ENCODE peak calls at places on chromosomes 7 and 10, in ten cellular contexts. H is WTC11, P is H1, L is A549, V is K562, N is HepG2, O is HCT116, Q is endothelial cell of umbilical vein, I is GM12878, K is SK-N-SH. S is an unnamed sample.

GRCh38 chr10:80163741-80164341 is 31.3 kb downstream of the PLAC9 start:
- DNase-seq in H (no peak), P (no peak), L (no peak), V (no peak), N (no peak), O (no peak), Q (peak), I (no peak), K (no peak), S (no peak)

GRCh38 chr7:85821926-85822325 is 635.1 kb upstream of the SEMA3D start:
- DNase-seq in H (no peak), P (no peak), L (no peak), V (no peak), N (no peak), O (no peak), Q (no peak), I (no peak), K (no peak), S (no peak)

GRCh38 chr10:99276848-99277486 is 41.3 kb upstream of the HPSE2 start:
- DNase-seq in H (no peak), P (no peak), L (peak), V (peak), N (peak), O (peak), Q (peak), I (no peak), K (peak), S (peak)

GRCh38 chr10:102540023-102540422 is 36.3 kb downstream of the SUFU start:
- DNase-seq in H (no peak), P (no peak), L (peak), V (peak), N (peak), O (peak), Q (peak), I (no peak), K (peak), S (peak)

GRCh38 chr7:111516612-111517011 is 45.7 kb downstream of the IMMP2L start:
- DNase-seq in H (no peak), P (no peak), L (peak), V (no peak), N (no peak), O (no peak), Q (no peak), I (no peak), K (no peak), S (no peak)

GRCh38 chr7:120168066-120168465 is 104.9 kb upstream of the KCND2 start:
- DNase-seq in H (no peak), P (no peak), L (no peak), V (no peak), N (no peak), O (no peak), Q (no peak), I (no peak), K (no peak), S (no peak)

GRCh38 chr10:92829042-92829785 is 19.1 kb upstream of the EXOC6 start:
- DNase-seq in H (no peak), P (no peak), L (no peak), V (peak), N (no peak), O (no peak), Q (no peak), I (no peak), K (no peak), S (peak)

GRCh38 chr7:81234896-81235295 is 316.0 kb upstream of the SEMA3C start:
- DNase-seq in H (no peak), P (no peak), L (no peak), V (no peak), N (no peak), O (no peak), Q (no peak), I (no peak), K (no peak), S (no peak)

GRCh38 chr10:34334908-34335307 is 480.2 kb downstream of the PARD3 start:
- DNase-seq in H (no peak), P (no peak), L (no peak), V (no peak), N (no peak), O (no peak), Q (no peak), I (no peak), K (no peak), S (no peak)

GRCh38 chr7:24819916-24820689 is 62.8 kb upstream of the GSDME start:
- DNase-seq in H (peak), P (no peak), L (peak), V (peak), N (peak), O (peak), Q (peak), I (no peak), K (peak), S (peak)

GRCh38 chr7:8480466-8480865 is 47.1 kb downstream of the NXPH1 start:
- DNase-seq in H (no peak), P (no peak), L (no peak), V (no peak), N (no peak), O (no peak), Q (no peak), I (no peak), K (no peak), S (no peak)

GRCh38 chr10:78781991-78782390 is 286.8 kb upstream of the ZMIZ1 start:
- DNase-seq in H (no peak), P (no peak), L (no peak), V (no peak), N (no peak), O (no peak), Q (no peak), I (no peak), K (no peak), S (no peak)

GRCh38 chr10:78780551-78780961 is 288.2 kb upstream of the ZMIZ1 start:
- DNase-seq in H (no peak), P (no peak), L (no peak), V (no peak), N (no peak), O (no peak), Q (no peak), I (no peak), K (no peak), S (no peak)

GRCh38 chr10:78779339-78779955 is 289.3 kb upstream of the ZMIZ1 start:
- DNase-seq in H (no peak), P (no peak), L (no peak), V (no peak), N (no peak), O (no peak), Q (no peak), I (no peak), K (no peak), S (no peak)

GRCh38 chr10:78782441-78782840 is 286.3 kb upstream of the ZMIZ1 start:
- DNase-seq in H (no peak), P (no peak), L (no peak), V (no peak), N (no peak), O (no peak), Q (no peak), I (no peak), K (no peak), S (no peak)

DNA sequence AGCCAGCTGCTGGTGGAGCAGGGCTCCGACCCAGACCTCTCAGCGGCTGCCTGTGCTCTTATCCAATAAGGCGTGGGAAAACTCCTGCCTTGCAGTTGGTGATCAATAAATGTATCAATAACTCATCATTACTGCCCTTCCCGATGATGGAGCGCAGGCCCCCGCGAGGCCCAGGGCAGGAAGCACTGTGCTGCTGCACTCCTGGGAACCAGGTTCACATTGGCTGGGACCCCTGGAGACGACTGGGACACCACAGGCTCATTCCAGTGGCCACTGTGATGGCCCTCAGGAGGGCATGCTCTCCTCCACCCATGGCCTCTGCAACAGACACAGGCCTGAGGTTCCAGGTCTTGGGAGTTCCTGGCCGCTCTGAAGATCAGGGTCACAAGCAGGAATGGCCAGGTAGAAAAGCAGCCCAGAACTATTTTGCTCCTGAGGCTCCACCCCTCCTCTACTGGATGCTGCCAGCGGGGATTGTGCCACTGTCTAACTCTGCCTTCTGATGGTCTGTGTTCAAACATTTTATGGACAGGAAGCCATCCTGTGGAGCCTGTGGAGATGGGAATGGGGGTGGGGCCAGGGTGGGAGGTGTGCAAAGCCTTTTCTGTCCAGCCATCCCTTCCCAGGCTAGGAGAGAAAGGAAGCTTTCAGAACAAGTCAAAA is 287.4 kb upstream of the ZMIZ1 start:
- DNase-seq in H (no peak), P (no peak), L (no peak), V (no peak), N (no peak), O (no peak), Q (no peak), I (no peak), K (no peak), S (no peak)
- TF ChIP-seq MAX in H (no peak), P (no peak), L (no peak), V (no peak), N (no peak), O (no peak), Q (no peak), I (no peak), K (no peak), S (no peak)

DNA sequence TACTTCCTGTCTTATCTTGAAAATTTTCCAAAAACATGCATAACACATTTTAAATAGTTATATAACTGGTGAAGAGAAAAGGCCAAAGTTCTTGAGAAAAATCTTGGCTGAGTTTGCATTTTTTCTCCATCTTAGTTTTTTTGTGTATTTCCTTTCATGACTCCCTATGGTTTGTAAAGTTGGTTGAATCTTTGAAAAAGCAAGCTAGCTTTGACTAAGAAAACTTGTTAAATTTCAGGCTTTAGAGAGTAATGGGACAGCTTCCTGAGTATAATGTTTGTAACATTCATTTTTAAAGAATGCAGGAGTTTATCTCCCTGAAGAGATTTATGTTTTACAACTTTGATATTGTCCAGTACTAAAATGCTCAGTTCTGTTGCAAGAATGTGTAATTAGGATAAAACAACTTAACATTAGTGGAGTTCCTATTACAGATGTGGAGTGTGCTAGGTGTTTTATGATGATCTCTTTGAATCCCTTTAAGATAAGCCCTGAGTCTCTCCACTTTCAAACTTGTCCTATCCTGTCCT is 11.1 kb upstream of the HERPUD2 start:
- DNase-seq in H (no peak), P (no peak), L (no peak), V (no peak), N (no peak), O (no peak), Q (no peak), I (no peak), K (no peak), S (no peak)
- TF ChIP-seq MAX in H (no peak), P (no peak), L (no peak), V (no peak), N (no peak), O (no peak), Q (no peak), I (no peak), K (no peak), S (no peak)

DNA sequence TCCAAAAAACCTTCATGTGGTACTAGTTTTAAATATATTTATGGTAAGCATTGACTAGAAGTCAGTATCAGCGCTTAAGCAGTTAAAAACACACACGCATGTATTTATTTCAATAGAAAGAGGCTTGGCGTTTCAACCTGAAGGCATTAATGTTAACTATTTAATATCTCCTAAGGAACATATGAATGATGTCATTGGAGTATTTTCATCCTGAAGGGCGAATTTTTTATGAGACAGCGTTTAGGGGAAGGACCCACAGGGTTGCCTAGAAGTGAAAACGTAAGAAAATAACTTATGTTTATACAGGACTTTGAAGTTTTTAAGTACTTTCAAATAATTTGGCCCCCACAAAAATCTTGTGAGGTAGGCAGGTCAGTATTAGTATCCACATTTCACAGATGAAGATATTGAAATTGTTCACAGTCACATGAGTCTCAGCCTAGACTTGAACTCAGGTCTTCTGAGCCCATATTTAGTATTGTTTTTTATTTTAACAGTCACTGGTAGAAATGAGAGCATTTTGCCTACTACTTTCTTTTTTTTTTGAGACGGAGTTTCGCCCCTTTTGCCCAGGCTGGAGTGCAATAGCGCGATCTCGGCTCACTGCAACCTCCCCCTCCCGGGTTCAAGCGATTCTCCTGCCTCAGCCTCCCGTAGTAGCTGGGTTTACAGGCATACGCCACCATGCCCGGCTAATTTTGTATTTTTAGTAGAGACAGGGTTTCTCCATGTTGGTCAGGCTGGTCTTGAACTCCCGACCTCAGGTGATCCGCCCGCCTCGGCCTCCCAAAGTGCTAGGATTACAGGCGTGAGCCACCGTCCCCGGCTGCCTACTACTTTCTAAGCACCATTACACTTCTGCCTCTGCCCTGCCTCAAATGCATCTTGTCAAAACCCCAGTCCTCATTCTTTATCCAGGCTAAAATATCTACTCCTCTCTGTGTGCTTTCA is 1.8 kb downstream of the SLK start:
- DNase-seq in H (no peak), P (no peak), L (no peak), V (no peak), N (no peak), O (no peak), Q (peak), I (no peak), K (no peak), S (peak)
- TF ChIP-seq MAX in H (no peak), P (no peak), L (no peak), V (no peak), N (no peak), O (no peak), Q (no peak), I (no peak), K (no peak), S (no peak)

GRCh38 chr7:16365177-16365576 is 56.2 kb downstream of the CRPPA start:
- DNase-seq in H (no peak), P (no peak), L (no peak), V (no peak), N (no peak), O (no peak), Q (no peak), I (no peak), K (peak), S (no peak)
- TF ChIP-seq MAX in H (no peak), P (no peak), L (no peak), V (no peak), N (no peak), O (no peak), Q (no peak), I (no peak), K (no peak), S (no peak)

GRCh38 chr10:131549116-131549515 is 237.6 kb upstream of the TCERG1L start:
- DNase-seq in H (no peak), P (no peak), L (no peak), V (no peak), N (no peak), O (no peak), Q (no peak), I (no peak), K (no peak), S (no peak)
- TF ChIP-seq MAX in H (no peak), P (no peak), L (no peak), V (no peak), N (no peak), O (no peak), Q (no peak), I (no peak), K (no peak), S (no peak)

GRCh38 chr10:17001961-17002749 is 127.5 kb downstream of the CUBN start:
- DNase-seq in H (no peak), P (no peak), L (no peak), V (no peak), N (no peak), O (no peak), Q (peak), I (no peak), K (no peak), S (no peak)
- TF ChIP-seq MAX in H (no peak), P (no peak), L (no peak), V (no peak), N (no peak), O (no peak), Q (no peak), I (no peak), K (no peak), S (no peak)

S was measured in NB4.